ENCODE peak calls at places on chromosomes 13 and 19, in six cellular contexts. G, P, Y, J, N and D are unnamed samples.

GRCh38 chr19:38514812-38515633 is 81.5 kb downstream of the RYR1 start:
- DNase-seq in P (peak; percentile 29), J (peak; percentile 94), Y (peak; percentile 56), G (peak; percentile 70), N (peak; percentile 65), D (peak; percentile 73)

GRCh38 chr19:39297931-39298634 is 1.9 kb downstream of the IFNL1 start:
- DNase-seq in Y (no peak), G (no peak), P (no peak), N (no peak), J (no peak), D (peak; percentile 66)

GRCh38 chr13:49421391-49421790 is 22.5 kb downstream of the CAB39L start:
- DNase-seq in P (no peak), J (peak; percentile 83), G (no peak), N (peak; percentile 27), Y (peak; percentile 21), D (no peak)

GRCh38 chr13:36357692-36358091 is 11.5 kb upstream of the SPART start:
- DNase-seq in Y (peak; percentile 21), P (peak; percentile 46), G (no peak), J (no peak), N (peak; percentile 59), D (no peak)

GRCh38 chr13:29743229-29743786 is 107.1 kb downstream of the UBL3 start:
- DNase-seq in P (peak; percentile 69), J (peak; percentile 38), N (peak; percentile 33), Y (peak; percentile 6), G (no peak), D (no peak)

GRCh38 chr13:36341718-36342117 is 4.5 kb downstream of the SPART start:
- DNase-seq in Y (peak; percentile 56), N (peak; percentile 55), G (no peak), J (no peak), P (no peak), D (no peak)

GRCh38 chr19:12052571-12053169 is at the start of gene ZNF878:
- DNase-seq in G (peak; percentile 86), Y (peak; percentile 84), N (peak; percentile 90), J (peak; percentile 98), P (peak; percentile 88), D (peak; percentile 94)

GRCh38 chr19:54248016-54248601 is 5.5 kb upstream of the LILRA6 start:
- DNase-seq in P (peak; percentile 35), J (peak; percentile 7), Y (peak; percentile 42), G (no peak), N (peak; percentile 37), D (no peak)

DNA sequence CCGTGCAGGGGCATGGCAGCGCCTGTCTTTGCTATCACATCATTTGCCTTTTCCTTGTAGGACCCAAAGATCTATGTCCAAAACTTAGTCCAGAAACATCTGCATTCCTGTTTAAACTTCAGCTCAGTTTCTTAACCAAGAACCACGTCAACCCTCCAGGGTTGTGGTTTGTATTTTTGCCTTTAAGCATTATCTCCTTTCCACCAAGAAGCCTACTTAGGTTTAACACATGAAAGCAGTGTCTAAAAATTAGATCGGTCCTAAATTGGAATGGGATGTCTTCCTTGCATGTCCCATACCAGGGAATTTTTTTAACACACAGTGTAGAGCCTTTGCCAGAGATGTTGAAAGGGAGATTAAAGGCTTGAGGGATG is 38.8 kb downstream of the DHRS12 start:
- DNase-seq in N (no peak), P (no peak), Y (no peak), J (no peak), G (no peak), D (no peak)
- H3K4me3 ChIP-seq in N (no peak overlapping the region), P (no peak overlapping the region), Y (no peak overlapping the region), J (no peak overlapping the region), G (no peak overlapping the region), D (no peak overlapping the region)

GRCh38 chr19:43906774-43907173 is 28.3 kb downstream of the ZNF45 start:
- DNase-seq in J (no peak), N (no peak), P (no peak), G (no peak), Y (no peak), D (no peak)

GRCh38 chr19:43902399-43902798 is 32.7 kb downstream of the ZNF45 start:
- DNase-seq in N (no peak), J (no peak), P (no peak), G (no peak), Y (no peak), D (no peak)

GRCh38 chr19:43905897-43906296 is 29.2 kb downstream of the ZNF45 start:
- DNase-seq in J (no peak), N (no peak), Y (no peak), P (no peak), G (no peak), D (no peak)

GRCh38 chr19:43895727-43896126 is 39.4 kb downstream of the ZNF45 start:
- DNase-seq in J (no peak), P (no peak), N (peak; percentile 11), Y (peak; percentile 11), G (no peak), D (no peak)

DNA sequence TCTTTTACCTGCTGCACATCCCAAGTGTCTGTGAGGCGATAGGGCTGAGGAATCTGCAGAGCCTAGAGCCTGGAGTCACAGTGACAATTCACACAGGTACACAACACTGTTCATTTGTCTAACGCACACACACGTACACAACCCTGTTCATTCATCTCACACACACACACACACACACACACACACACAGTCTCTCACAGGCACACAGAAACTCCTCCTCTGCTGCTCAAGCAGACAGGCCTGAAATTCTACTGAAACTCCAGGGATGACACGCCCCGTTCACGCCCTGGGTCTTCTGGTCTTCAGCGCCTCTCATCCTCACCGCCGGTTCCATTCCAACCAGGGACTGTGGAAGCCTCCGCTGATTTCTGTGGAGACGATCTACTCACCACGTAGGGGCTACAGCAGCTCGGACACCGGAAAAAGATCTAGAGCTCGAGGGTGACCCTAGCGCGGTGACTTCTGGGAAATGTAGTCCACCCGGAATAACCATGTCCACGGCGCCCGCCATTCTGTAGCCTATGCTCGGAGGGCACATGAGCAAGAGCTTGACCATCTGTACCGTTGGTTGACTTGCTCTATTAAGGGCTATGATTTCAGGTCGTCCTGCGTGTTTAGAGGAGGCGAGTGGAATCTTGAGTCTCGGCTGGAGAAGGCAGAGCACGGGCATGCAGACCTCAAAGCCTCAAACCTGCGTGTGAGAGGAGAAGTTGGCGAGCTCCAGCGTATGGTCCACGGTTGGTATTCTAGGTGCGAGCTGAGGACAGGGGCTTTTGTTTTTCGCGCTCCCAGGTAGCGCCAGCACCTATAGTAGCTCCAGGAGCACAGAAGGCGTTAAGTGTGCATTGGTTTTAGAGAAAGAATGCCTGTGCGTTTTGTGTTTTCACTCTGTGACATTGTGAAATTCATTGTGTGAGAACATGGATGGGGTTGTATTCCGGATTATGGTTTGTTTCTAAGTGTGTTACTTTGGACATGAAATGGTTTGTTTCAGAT is 33.4 kb downstream of the ZNF45 start:
- DNase-seq in Y (peak; percentile 93), N (peak; percentile 93), J (peak; percentile 95), G (peak; percentile 61), P (peak; percentile 64), D (peak; percentile 89)
- H3K4me3 ChIP-seq in Y (peak overlapping the region; percentile 75), N (peak overlapping the region; percentile 60), J (peak overlapping the region; percentile 86), G (peak overlapping the region; percentile 63), P (peak overlapping the region; percentile 23), D (peak overlapping the region; percentile 11)

GRCh38 chr13:24083722-24084421 is 76.6 kb upstream of the SPATA13 start:
- DNase-seq in N (no peak), J (no peak), G (no peak), Y (no peak), P (no peak), D (no peak)
- H3K4me3 ChIP-seq in N (no peak overlapping the region), J (no peak overlapping the region), G (no peak overlapping the region), Y (no peak overlapping the region), P (no peak overlapping the region), D (no peak overlapping the region)

DNA sequence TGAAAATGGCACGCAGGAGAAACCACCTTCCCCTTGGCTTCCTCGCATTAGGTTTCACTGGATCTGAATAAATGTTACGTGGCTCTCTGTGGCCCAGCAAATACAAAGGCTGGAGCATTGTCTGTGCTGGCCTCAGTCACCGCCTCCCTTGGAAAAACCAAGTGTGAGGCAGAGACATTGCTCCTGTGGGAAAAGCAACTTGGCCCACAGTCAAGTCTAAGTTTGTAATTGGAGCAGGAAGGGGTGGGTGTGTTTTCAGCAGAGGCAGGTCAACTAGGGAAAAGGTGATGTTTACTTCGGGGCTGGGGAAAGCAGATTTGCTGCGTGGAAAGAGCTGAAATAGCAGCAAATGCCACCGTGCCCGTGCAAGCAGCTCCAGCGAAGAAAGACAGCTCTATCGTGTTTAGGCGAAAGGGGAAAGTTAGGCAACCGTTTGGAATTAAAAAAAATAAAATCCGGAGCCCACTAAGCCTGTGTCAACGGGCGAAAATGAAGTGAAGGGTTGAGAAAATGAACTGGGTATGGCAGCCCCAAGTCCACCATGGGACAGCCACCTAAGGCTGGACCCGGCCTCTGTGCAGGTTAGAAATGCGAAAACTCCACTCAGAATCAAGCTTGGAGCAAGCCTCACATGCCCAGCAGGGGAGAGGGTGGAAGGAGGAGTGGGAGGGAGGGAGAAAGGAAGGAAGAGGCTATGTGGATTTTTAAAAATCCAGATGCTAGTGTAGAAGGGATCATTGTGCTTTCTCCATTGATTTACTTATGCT is 101.4 kb downstream of the IRS2 start:
- DNase-seq in J (no peak), P (no peak), N (peak; percentile 84), G (peak; percentile 75), Y (peak; percentile 62), D (no peak)
- H3K4me3 ChIP-seq in J (no peak overlapping the region), P (no peak overlapping the region), N (no peak overlapping the region), G (peak overlapping the region; percentile 52), Y (no peak overlapping the region), D (no peak overlapping the region)

GRCh38 chr19:14536926-14537692 is 7.7 kb downstream of the TECR start:
- DNase-seq in P (peak; percentile 71), J (peak; percentile 98), N (peak; percentile 94), Y (peak; percentile 89), G (peak; percentile 91), D (peak; percentile 86)
- H3K4me3 ChIP-seq in P (no peak overlapping the region), J (peak overlapping the region; percentile 60), N (peak overlapping the region; percentile 12), Y (peak overlapping the region; percentile 43), G (peak overlapping the region; percentile 51), D (no peak overlapping the region)

DNA sequence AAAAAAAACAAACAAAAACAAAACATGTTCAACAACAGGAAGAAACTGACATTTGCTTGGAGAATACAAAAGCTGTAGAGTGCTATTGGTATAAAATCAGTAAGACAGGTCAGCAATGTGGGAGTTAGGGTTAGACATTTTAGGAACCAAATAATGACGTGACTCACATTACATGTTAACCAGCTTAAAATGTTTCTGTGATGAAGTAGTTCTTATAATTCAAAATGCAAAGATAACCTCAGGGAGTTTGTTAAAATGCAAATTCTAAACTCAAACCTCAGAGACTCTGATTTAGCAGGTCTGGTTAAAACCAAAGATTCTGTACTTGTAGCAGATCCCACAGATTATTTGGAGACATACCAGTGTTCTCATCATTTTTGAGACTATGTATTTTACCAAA is 549.4 kb upstream of the SLITRK1 start:
- DNase-seq in P (no peak), Y (peak; percentile 47), N (no peak), J (no peak), G (no peak), D (no peak)
- H3K4me3 ChIP-seq in P (no peak overlapping the region), Y (no peak overlapping the region), N (no peak overlapping the region), J (no peak overlapping the region), G (no peak overlapping the region), D (no peak overlapping the region)

DNA sequence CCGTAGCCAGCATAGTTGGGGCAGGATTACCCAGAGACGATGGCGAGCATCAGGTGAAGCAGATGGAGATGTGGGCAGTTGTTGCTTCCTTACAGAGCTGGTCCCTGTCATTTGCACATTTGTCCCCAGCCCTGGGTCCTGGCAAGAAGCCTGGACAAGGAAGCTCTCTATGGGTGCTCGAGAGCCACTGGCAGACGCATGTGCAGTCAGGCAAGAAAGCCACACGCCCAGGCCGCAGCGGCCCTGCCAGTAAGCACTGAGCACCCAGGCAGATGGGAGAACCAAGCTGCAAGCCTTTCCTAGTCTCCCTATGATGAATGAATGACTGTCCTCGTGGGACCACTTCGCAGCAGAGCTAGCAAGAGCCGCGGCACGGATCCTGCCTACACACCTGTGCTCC is 182.8 kb downstream of the FOXO1 start:
- DNase-seq in N (no peak), J (no peak), Y (no peak), P (no peak), G (no peak), D (no peak)
- H3K4me3 ChIP-seq in N (no peak overlapping the region), J (no peak overlapping the region), Y (no peak overlapping the region), P (no peak overlapping the region), G (no peak overlapping the region), D (no peak overlapping the region)